ENCODE peak calls at places on chromosomes 4 and X, in eight cellular contexts. G is iPS-NIHi11; O is AG08396; P is endothelial cell; I is stimulated activated CD8-positive, alpha-beta memory T cell treated with anti-CD3 and anti-CD28 coated beads, Interleukin-7, amount 100 ng/mL, for 4 hours; L is GM20000; B is AG04450; Y is heart right ventricle. A is an unnamed sample.
A peak's percentile ranks its signal among the peaks of the same experiment; 100 is the strongest.

GRCh38 chr4:114694770-114695169 is 96.2 kb downstream of the UGT8 start:
- DNase-seq in P (no peak), B (no peak), Y (no peak), I (no peak), G (peak; percentile 11), L (peak; percentile 7), O (peak; percentile 10), A (no peak)

GRCh38 chr4:143359794-143360193 is 23.1 kb downstream of the GAB1 start:
- DNase-seq in B (no peak), O (no peak), L (no peak), I (no peak), P (no peak), G (no peak), Y (no peak), A (no peak)

GRCh38 chr4:40119344-40119743 is 62.7 kb downstream of the N4BP2 start:
- DNase-seq in P (no peak), Y (no peak), L (no peak), I (no peak), B (no peak), G (no peak), O (no peak), A (no peak)

GRCh38 chrX:18390941-18391538 is 34.4 kb upstream of the CDKL5 start:
- DNase-seq in Y (peak; percentile 36), I (peak; percentile 35), B (no peak), G (peak; percentile 24), O (peak; percentile 48), L (peak; percentile 28), P (peak; percentile 50), A (no peak)

GRCh38 chr4:121200795-121201472 is 36.8 kb upstream of the TNIP3 start:
- DNase-seq in P (no peak), B (no peak), L (peak; percentile 51), I (no peak), O (no peak), G (no peak), Y (no peak), A (no peak)

GRCh38 chr4:140098481-140099132 is 55.4 kb downstream of the MAML3 start:
- DNase-seq in B (no peak), G (no peak), Y (no peak), L (no peak), O (peak; percentile 32), P (no peak), I (no peak), A (no peak)

GRCh38 chrX:7059214-7059838 is 88.2 kb upstream of the STS start:
- DNase-seq in B (no peak), I (no peak), O (no peak), P (no peak), Y (no peak), G (no peak), L (peak; percentile 41), A (no peak)

GRCh38 chr4:101451086-101451485 is 103.8 kb upstream of the PPP3CA start:
- DNase-seq in O (no peak), L (no peak), B (no peak), G (no peak), Y (no peak), P (no peak), I (no peak), A (no peak)

GRCh38 chr4:2186133-2186864 is 55.6 kb downstream of the HAUS3 start:
- DNase-seq in B (no peak), P (peak; percentile 17), G (peak; percentile 69), O (no peak), I (no peak), Y (no peak), L (no peak), A (no peak)

GRCh38 chrX:38061335-38061734 is 55.0 kb downstream of the SYTL5 start:
- DNase-seq in G (peak; percentile 13), O (no peak), B (no peak), P (no peak), L (no peak), I (no peak), Y (no peak), A (no peak)

GRCh38 chrX:140765043-140765784 is 55.7 kb downstream of the LINC00632 start:
- DNase-seq in G (no peak), L (no peak), B (peak; percentile 26), O (peak; percentile 8), Y (no peak), I (no peak), P (peak; percentile 13), A (no peak)

GRCh38 chr4:16264798-16265197 is 38.5 kb upstream of the TAPT1 start:
- DNase-seq in B (no peak), O (peak; percentile 46), G (peak; percentile 27), Y (no peak), P (no peak), L (peak; percentile 57), I (no peak), A (no peak)

GRCh38 chrX:53930513-53931380 is 113.5 kb downstream of the PHF8 start:
- DNase-seq in O (no peak), G (no peak), I (no peak), B (peak; percentile 1), P (no peak), Y (no peak), L (no peak), A (no peak)

GRCh38 chr4:2843909-2844584 is 403 bp downstream of the ADD1 start:
- DNase-seq in L (peak; percentile 35), B (no peak), P (peak; percentile 61), I (no peak), G (peak; percentile 56), Y (peak; percentile 63), O (no peak), A (no peak)

GRCh38 chr4:23878912-23879732 is 10.7 kb downstream of the PPARGC1A start:
- DNase-seq in O (no peak), P (no peak), Y (no peak), G (no peak), L (no peak), B (no peak), I (no peak), A (no peak)

GRCh38 chrX:39941332-39941920 is 156.3 kb downstream of the BCOR start:
- DNase-seq in O (no peak), B (no peak), L (no peak), G (no peak), Y (no peak), P (no peak), I (no peak), A (no peak)

GRCh38 chr4:157048248-157048647 is 27.7 kb upstream of the GLRB start:
- DNase-seq in Y (no peak), L (no peak), I (no peak), G (no peak), B (peak; percentile 67), P (no peak), O (peak; percentile 32), A (no peak)

A was measured in SIG-M5.